ENCODE peak calls at places on chromosomes 16 and 17, in four cellular contexts. K, A, E and P are unnamed samples.

GRCh38 chr17:69448431-69449102 is 34.1 kb downstream of the MAP2K6 start:
- DNase-seq in E (peak; percentile 83), A (no peak), K (no peak), P (peak; percentile 40)

GRCh38 chr17:15250459-15250858 is 14.7 kb downstream of the PMP22 start:
- DNase-seq in A (no peak), E (no peak), K (no peak), P (no peak)

GRCh38 chr17:27593857-27594255 is 37.1 kb upstream of the LGALS9 start:
- DNase-seq in K (no peak), E (no peak), A (no peak), P (no peak)

GRCh38 chr16:15736529-15736928 is 86.5 kb downstream of the NDE1 start:
- DNase-seq in K (no peak), E (no peak), A (no peak), P (no peak)

GRCh38 chr16:47565454-47565853 is 104.3 kb downstream of the PHKB start:
- DNase-seq in A (no peak), E (no peak), K (no peak), P (no peak)

GRCh38 chr17:62075308-62075815 is 10.3 kb upstream of the MED13 start:
- DNase-seq in K (no peak), A (no peak), E (no peak), P (no peak)

GRCh38 chr17:57499648-57500049 is 243.3 kb downstream of the MSI2 start:
- DNase-seq in A (no peak), E (no peak), K (peak; percentile 33), P (peak; percentile 45)

GRCh38 chr16:15653227-15653626 is 3.2 kb downstream of the NDE1 start:
- DNase-seq in K (no peak), E (no peak), A (no peak), P (no peak)

GRCh38 chr17:77875881-77876509 is 82.5 kb upstream of the TNRC6C start:
- DNase-seq in E (no peak), K (peak; percentile 90), A (no peak), P (no peak)

GRCh38 chr16:55081622-55082593 is 151.2 kb downstream of the IRX5 start:
- DNase-seq in K (no peak), A (no peak), E (no peak), P (no peak)

GRCh38 chr16:81469183-81469677 is 24.6 kb downstream of the CMIP start:
- DNase-seq in A (no peak), K (no peak), E (no peak), P (no peak)

GRCh38 chr16:55965099-55965498 is 89.9 kb upstream of the CES5A start:
- DNase-seq in E (no peak), A (no peak), K (no peak), P (no peak)

GRCh38 chr16:87582221-87582965 is 19.9 kb upstream of the JPH3 start:
- DNase-seq in K (no peak), A (no peak), E (no peak), P (peak; percentile 48)

GRCh38 chr16:3113765-3114479 is 1.5 kb downstream of the ZNF205 start:
- DNase-seq in A (no peak), E (no peak), K (peak; percentile 51), P (peak; percentile 62)

GRCh38 chr16:31157136-31157535 is 7.3 kb upstream of the PRSS36 start:
- DNase-seq in A (no peak), E (no peak), K (no peak), P (no peak)
- TF ChIP-seq YY1 in A (no peak), E (no peak), K (no peak), P (no peak)

GRCh38 chr16:7691533-7691932 is 358.9 kb downstream of the RBFOX1 start:
- DNase-seq in K (no peak), E (no peak), A (no peak), P (no peak)
- TF ChIP-seq NRF1 in K (no peak), E (no peak), A (no peak), P (no peak)

GRCh38 chr17:42275527-42276358 is 448 bp downstream of the STAT5B start:
- DNase-seq in E (no peak), A (no peak), K (peak; percentile 49), P (peak; percentile 65)
- TF ChIP-seq YY1 in E (peak; percentile 74), A (peak; percentile 86), K (peak; percentile 40), P (no peak)

GRCh38 chr17:63995626-63996025 is 2.5 kb upstream of the PRR29 start:
- DNase-seq in A (no peak), E (no peak), K (no peak), P (peak; percentile 7)

GRCh38 chr17:63996430-63997182 is 1.5 kb upstream of the PRR29 start:
- DNase-seq in E (no peak), A (no peak), K (no peak), P (no peak)

GRCh38 chr17:63989622-63990345 is 8.4 kb upstream of the PRR29 start:
- DNase-seq in K (no peak), A (no peak), E (no peak), P (no peak)

GRCh38 chr17:63991611-63992010 is 6.5 kb upstream of the PRR29 start:
- DNase-seq in K (no peak), E (no peak), A (no peak), P (no peak)

GRCh38 chr17:63993368-63993990 is 4.7 kb upstream of the PRR29 start:
- DNase-seq in A (no peak), E (no peak), K (no peak), P (peak; percentile 19)
- TF ChIP-seq NRF1 in A (no peak), E (no peak), K (no peak), P (no peak)

GRCh38 chr17:47945529-47946508 is 4.4 kb downstream of the PNPO start:
- DNase-seq in K (no peak), A (no peak), E (no peak), P (no peak)

GRCh38 chr17:47941998-47942490 is 673 bp downstream of the PNPO start:
- DNase-seq in E (no peak), A (no peak), K (peak; percentile 40), P (peak; percentile 48)

GRCh38 chr17:47941246-47941997 is at the start of gene PNPO:
- DNase-seq in A (peak; percentile 97), E (peak; percentile 56), K (peak; percentile 95), P (peak; percentile 98)

GRCh38 chr17:47945080-47945479 is 3.7 kb downstream of the PNPO start:
- DNase-seq in A (no peak), K (no peak), E (no peak), P (no peak)

DNA sequence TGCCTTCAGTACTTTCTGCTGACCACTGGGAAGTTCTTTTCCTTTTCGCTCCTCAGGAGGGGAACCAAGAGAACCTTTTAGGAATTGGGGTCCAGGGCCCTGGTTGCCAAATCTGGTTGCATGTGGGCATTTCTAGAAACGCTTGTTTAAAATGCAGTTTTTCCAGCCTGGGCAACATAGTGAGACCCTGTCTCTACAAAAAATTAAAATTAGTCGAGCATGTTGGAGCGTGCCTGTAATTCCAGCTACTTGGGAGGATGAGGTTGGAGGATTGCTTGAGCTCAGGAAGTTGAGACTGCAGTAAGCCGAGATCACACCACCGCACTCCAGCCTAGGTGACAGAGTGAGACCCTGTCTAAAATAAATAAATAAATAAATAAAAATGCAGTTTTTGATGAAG is 1.2 kb downstream of the PNPO start:
- DNase-seq in E (no peak), K (no peak), A (no peak), P (no peak)
- TF ChIP-seq YY1 in E (no peak), K (no peak), A (no peak), P (no peak)

DNA sequence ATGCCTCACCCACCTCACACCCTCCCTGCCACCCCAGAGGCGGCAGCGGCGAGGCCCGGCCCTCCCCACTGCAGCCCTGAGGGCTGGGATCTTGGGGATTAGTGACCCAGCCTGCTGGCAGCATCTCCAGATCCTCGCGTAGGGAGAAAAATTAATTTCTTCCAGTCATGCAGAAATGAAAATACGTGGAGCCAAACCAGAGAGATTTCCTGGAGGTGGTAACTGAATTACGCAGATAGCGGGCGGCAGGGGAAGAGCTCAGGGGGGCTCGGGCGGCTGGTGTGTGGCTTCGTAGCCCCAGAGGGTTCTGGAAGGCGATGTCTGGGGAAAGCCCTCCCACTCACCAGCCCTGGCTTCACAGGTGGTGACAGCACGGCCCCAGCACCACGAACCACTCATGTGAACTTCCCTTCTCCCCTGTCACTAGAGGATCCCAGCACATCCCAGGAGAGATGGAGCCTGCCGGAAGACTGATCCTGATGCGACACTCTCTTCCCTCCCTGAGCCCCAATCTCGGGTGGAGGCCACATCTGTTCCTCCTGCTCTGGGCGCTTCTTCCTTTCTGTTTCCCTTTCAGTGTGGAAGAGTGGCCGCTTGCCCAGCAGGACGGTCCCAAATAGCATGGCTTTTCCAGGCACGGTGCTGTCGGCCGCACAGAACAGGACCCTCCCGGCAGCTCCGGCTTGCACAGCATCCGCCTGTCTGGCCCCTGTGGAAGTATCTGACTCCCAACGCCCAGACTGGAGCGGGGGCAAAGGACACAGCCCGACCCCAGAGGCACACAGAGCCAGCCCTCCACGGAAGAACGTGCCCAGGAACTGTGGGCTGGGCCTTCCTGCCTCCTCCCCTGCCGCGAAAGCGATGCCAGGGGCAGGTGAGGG is 37.8 kb downstream of the CBFA2T3 start:
- DNase-seq in A (no peak), E (no peak), K (no peak), P (peak; percentile 87)
- TF ChIP-seq NRF1 in A (no peak), E (no peak), K (no peak), P (no peak)

DNA sequence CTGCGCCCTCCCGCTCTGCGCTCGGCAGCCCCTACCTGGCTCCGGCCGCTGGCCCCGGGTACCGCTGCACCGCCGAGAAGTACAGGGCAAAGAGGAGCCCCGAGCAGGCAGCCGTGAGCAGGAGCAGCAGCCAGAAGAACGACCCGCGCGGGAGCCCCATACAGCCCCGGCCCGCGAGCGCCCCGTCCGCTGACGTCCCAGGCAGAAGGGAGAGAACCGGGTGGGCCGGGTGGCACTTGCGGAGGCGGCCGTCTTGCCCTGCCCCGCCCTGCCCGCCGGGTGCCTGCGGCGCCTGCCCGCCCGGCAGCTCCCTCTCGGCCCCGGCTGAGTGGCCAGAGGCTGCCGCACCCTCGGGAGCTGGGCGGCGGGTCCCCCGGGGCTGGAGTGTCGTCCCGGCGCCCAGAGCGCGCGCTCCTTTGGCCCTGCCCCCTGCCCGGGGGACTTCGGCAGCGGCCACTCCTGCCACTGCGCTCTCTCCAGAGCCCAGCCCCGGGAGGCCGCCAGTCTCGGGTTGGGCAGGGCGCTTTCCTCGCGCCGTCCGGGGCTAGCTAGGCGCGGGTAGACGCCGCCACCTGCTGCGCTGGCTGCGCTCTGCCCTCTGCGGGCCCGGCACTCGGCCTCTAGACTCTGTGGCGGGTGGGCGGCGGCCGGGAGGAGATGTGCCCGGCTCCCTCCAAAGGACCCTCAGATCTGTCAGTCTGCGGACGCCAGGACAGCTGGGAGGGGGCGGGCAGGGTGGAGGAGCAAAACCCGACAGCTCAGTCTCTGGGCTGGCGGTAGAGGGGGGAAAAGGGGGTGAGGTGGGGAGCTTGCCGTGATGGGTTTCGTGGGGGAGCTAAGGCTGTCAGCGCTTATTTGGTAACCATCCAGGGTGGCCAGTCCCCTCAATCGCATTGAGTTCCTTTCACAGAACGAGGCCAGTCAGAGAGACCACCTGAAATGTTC is at the start of gene ST6GALNAC2:
- DNase-seq in K (peak; percentile 34), A (no peak), E (no peak), P (peak; percentile 94)
- TF ChIP-seq YY1 in K (no peak), A (no peak), E (no peak), P (no peak)

DNA sequence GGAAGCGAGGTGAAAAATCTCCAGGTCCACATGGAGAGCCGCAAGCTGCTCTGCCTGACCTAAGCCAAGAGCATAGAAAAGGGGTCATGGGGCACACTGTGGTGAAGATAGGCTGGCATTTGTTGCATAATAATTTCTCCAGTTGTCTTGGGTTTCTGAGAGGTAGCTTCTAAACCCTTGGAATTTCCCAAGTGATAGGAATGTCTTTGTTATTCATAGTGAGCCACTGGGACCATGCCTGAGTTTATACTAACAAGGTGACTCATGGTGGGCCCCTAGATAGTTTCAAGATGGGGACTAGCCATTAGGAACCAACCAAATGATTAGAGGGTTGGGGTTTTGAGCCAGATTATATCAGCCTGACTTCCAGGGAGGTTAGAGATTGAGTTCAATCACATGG is 25.6 kb downstream of the SOST start:
- DNase-seq in K (no peak), A (no peak), E (no peak), P (no peak)
- TF ChIP-seq NRF1 in K (no peak), A (no peak), E (no peak), P (no peak)